ENCODE peak calls at places on chromosomes 2 and 18, in ten cellular contexts. Y, M, T, F, O, Z, X, I, U and J are unnamed samples.

GRCh38 chr2:16628316-16628715 is 37.3 kb downstream of the CYRIA start:
- DNase-seq in O (no peak), T (no peak), Z (no peak), F (no peak), I (no peak), U (no peak), M (no peak), X (no peak), Y (peak; percentile 31), J (no peak)

GRCh38 chr2:58042486-58042970 is 4.1 kb upstream of the VRK2 start:
- DNase-seq in X (no peak), I (no peak), T (peak; percentile 92), O (no peak), F (no peak), U (no peak), Z (peak; percentile 45), M (peak; percentile 92), Y (peak; percentile 89), J (no peak)

GRCh38 chr2:195520671-195521155 is 136.3 kb upstream of the SLC39A10 start:
- DNase-seq in F (no peak), Y (peak; percentile 99), X (no peak), I (no peak), M (no peak), Z (no peak), U (no peak), T (peak; percentile 97), O (no peak), J (no peak)

GRCh38 chr2:30964334-30964733 is 157.1 kb upstream of the CAPN13 start:
- DNase-seq in M (no peak), O (no peak), U (no peak), Z (no peak), I (no peak), T (no peak), X (no peak), Y (no peak), F (no peak), J (no peak)

GRCh38 chr2:140539506-140539905 is 1591.3 kb downstream of the LRP1B start:
- DNase-seq in Y (no peak), T (no peak), F (no peak), M (no peak), I (no peak), Z (no peak), X (no peak), U (no peak), O (no peak), J (no peak)

GRCh38 chr2:171102802-171103201 is 57.9 kb downstream of the TLK1 start:
- DNase-seq in U (no peak), I (no peak), X (no peak), Z (no peak), F (no peak), T (no peak), M (no peak), O (no peak), Y (no peak), J (no peak)

GRCh38 chr2:37827911-37828411 is 97.1 kb upstream of the RMDN2 start:
- DNase-seq in M (no peak), F (peak; percentile 59), U (no peak), O (no peak), X (no peak), T (no peak), Z (no peak), I (no peak), Y (peak; percentile 89), J (no peak)

GRCh38 chr2:68250652-68251186 is 1.6 kb downstream of the PPP3R1 start:
- DNase-seq in X (no peak), F (no peak), Z (no peak), O (no peak), M (no peak), T (no peak), U (peak; percentile 85), I (no peak), Y (no peak), J (no peak)

GRCh38 chr18:52999633-53000032 is 659.6 kb downstream of the DCC start:
- DNase-seq in F (no peak), X (no peak), Z (no peak), I (no peak), Y (no peak), M (no peak), O (no peak), U (no peak), T (no peak), J (no peak)

GRCh38 chr2:64906853-64907536 is 82.2 kb upstream of the SLC1A4 start:
- DNase-seq in Z (no peak), F (no peak), Y (no peak), X (no peak), U (no peak), M (no peak), I (no peak), O (no peak), T (no peak), J (no peak)

GRCh38 chr2:149991576-149991975 is 404.0 kb upstream of the MMADHC start:
- DNase-seq in F (no peak), X (no peak), M (no peak), Y (peak; percentile 55), I (no peak), O (no peak), Z (no peak), T (no peak), U (no peak), J (no peak)

GRCh38 chr2:219119422-219120043 is 41.1 kb downstream of the NHEJ1 start:
- DNase-seq in Z (peak; percentile 80), I (peak; percentile 70), M (peak; percentile 27), Y (peak; percentile 53), O (peak; percentile 44), T (peak; percentile 62), F (peak; percentile 62), X (peak; percentile 9), U (peak; percentile 72), J (no peak)

GRCh38 chr2:147214900-147215299 is 629.9 kb upstream of the ACVR2A start:
- DNase-seq in Z (no peak), M (no peak), O (no peak), X (peak; percentile 3), U (no peak), T (no peak), F (no peak), I (no peak), Y (no peak), J (no peak)

GRCh38 chr2:101339236-101339865 is 30.9 kb upstream of the RNF149 start:
- DNase-seq in T (no peak), O (no peak), I (no peak), Y (no peak), Z (no peak), X (no peak), M (no peak), U (no peak), F (no peak), J (no peak)

DNA sequence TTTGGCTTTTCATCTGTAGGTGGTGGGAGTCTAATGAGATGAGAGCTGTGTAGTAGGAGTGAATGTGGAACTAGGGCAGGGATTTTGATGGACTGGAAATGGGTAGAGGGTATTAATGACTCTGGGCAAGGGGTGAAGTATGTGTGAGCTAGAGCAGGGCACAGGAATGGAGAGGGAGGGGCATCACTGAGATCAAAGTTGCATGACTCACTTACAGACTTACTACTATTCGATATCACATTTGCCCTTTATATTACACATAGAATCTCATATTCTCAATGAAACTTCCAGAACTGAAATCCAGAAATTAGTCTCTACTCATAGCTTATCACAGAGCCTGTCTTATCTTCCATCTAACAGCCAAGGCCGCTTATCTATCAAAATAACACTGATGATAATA is 19.9 kb upstream of the ITGB6 start:
- DNase-seq in M (no peak), F (no peak), O (no peak), X (no peak), I (no peak), U (no peak), Y (no peak), Z (no peak), T (no peak), J (no peak)
- H3K4me1 ChIP-seq in M (peaks cover 34% of the 10 kb centered on the region), F (peaks cover 25% of the 10 kb centered on the region), O (peaks cover 8% of the 10 kb centered on the region), X (peaks cover 67% of the 10 kb centered on the region), I (peaks cover 12% of the 10 kb centered on the region), U (peaks cover 33% of the 10 kb centered on the region), Y (peaks cover 29% of the 10 kb centered on the region), Z (no peaks in the 10 kb centered on the region), T (peaks cover 66% of the 10 kb centered on the region), J (peaks cover 41% of the 10 kb centered on the region)

GRCh38 chr2:54966837-54967236 is 83.4 kb downstream of the RTN4 start:
- DNase-seq in M (no peak), O (no peak), Y (no peak), I (no peak), Z (no peak), F (no peak), U (no peak), T (no peak), X (no peak), J (no peak)
- TF ChIP-seq POLR2A in M (no peak), O (no peak), Y (no peak), I (no peak), Z (no peak), F (no peak), U (no peak), T (no peak), X (no peak), J (no peak)

DNA sequence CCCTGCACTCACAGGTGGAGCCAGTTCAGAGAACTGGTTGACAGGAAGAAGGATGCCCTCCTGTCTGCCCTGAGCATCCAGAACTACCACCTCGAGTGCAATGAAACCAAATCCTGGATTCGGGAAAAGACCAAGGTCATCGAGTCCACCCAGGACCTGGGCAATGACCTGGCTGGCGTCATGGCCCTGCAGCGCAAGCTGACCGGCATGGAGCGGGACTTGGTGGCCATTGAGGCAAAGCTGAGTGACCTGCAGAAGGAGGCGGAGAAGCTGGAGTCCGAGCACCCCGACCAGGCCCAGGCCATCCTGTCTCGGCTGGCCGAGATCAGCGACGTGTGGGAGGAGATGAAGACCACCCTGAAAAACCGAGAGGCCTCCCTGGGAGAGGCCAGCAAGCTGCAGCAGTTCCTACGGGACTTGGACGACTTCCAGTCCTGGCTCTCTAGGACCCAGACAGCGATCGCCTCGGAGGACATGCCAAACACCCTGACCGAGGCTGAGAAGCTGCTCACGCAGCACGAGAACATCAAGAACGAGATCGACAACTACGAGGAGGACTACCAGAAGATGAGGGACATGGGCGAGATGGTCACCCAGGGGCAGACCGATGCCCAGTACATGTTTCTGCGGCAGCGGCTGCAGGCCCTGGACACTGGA is 92.5 kb upstream of the EML6 start:
- DNase-seq in X (no peak), Y (no peak), F (no peak), I (no peak), T (no peak), O (no peak), Z (peak; percentile 50), U (no peak), M (no peak), J (no peak)
- H3K4me1 ChIP-seq in X (peaks cover 31% of the 10 kb centered on the region), Y (peaks cover 17% of the 10 kb centered on the region), F (peaks cover 76% of the 10 kb centered on the region), I (peaks cover 35% of the 10 kb centered on the region), T (peaks cover 69% of the 10 kb centered on the region), O (peaks cover 13% of the 10 kb centered on the region), Z (peaks cover 27% of the 10 kb centered on the region), U (peaks cover 25% of the 10 kb centered on the region), M (no peaks in the 10 kb centered on the region), J (peaks cover 47% of the 10 kb centered on the region)

DNA sequence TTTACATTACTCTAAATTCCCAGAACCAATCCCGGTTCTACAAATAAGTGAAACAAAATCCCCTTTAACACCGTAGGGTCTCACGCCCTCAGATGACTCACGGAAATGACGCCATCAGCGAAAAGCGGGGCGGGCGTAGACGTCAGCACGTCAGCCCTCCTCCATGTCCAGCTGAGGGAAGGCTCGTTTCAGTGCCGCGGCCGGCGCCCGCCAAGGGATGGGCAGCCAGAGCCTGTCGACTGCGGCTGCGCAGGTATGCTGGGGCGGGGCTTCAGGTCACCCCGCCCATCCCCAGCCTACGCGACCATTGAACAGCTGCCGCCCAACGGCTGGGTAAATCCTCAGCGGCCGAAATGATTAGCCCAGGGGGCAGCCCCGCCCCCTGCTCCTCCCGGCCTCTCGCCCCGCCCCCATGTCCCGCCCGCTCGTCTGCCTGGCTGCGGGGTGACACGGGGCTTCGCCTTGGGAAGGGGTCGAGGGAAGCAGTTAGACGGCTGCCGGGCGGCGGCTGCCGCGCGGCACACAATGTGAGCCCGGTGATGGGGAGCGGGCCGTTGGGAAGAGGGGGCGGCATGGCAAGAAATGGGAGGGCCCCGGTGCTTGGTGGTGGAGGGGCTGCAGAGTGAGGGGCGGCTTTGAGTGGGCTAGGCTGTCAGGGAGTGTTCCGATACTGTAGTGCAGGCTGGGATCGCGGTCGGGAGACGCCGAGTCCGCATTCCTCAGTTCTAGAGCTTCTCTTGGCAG is at the start of gene NBEAL1:
- DNase-seq in Z (peak; percentile 98), T (peak; percentile 99), M (peak; percentile 95), U (peak; percentile 100), Y (peak; percentile 100), F (peak; percentile 98), I (peak; percentile 94), O (peak; percentile 99), X (peak; percentile 97), J (peak; percentile 83)
- TF ChIP-seq POLR2A in Z (peak; percentile 77), T (peak; percentile 56), M (no peak), U (peak; percentile 83), Y (peak; percentile 90), F (no peak), I (peak; percentile 81), O (peak; percentile 83), X (peak; percentile 76), J (peak; percentile 10)